ENCODE peak calls at places on chromosomes 4 and X, in nine cellular contexts. D, G, P, Y, X, L, A, H and F are unnamed samples.

GRCh38 chrX:101708180-101708579 is 48.5 kb upstream of the ARMCX2 start:
- DNase-seq in Y (no peak), L (no peak), D (no peak), X (no peak), G (no peak), A (no peak), H (no peak), P (no peak), F (no peak)

GRCh38 chrX:135435933-135436332 is 14.2 kb downstream of the SMIM10L2A start:
- DNase-seq in G (no peak), L (no peak), P (no peak), Y (no peak), X (no peak), D (no peak), A (no peak), H (no peak), F (no peak)

GRCh38 chr4:122762966-122763716 is 30.6 kb downstream of the BBS12 start:
- DNase-seq in L (no peak), G (no peak), H (no peak), X (no peak), P (no peak), Y (no peak), D (no peak), A (no peak), F (no peak)

GRCh38 chr4:104616401-104616820 is 121.7 kb upstream of the CXXC4 start:
- DNase-seq in Y (no peak), A (no peak), L (no peak), X (no peak), D (no peak), P (no peak), G (no peak), H (peak; percentile 3), F (peak; percentile 75)

GRCh38 chr4:165053645-165054044 is at the start of gene TRIM75:
- DNase-seq in D (no peak), L (no peak), G (no peak), H (no peak), P (no peak), Y (no peak), A (no peak), X (no peak), F (no peak)

GRCh38 chr4:67035501-67035900 is 509.8 kb downstream of the CENPC start:
- DNase-seq in L (no peak), Y (no peak), A (no peak), G (no peak), X (no peak), D (no peak), H (no peak), P (no peak), F (no peak)

GRCh38 chrX:14039344-14039743 is 9.7 kb upstream of the GEMIN8 start:
- DNase-seq in Y (no peak), A (no peak), P (peak; percentile 45), G (peak; percentile 47), H (peak; percentile 58), X (no peak), D (no peak), L (peak; percentile 30), F (no peak)

GRCh38 chr4:156764145-156764544 is 207.5 kb downstream of the PDGFC start:
- DNase-seq in P (no peak), L (no peak), D (no peak), H (no peak), Y (no peak), X (no peak), G (no peak), A (no peak), F (no peak)

GRCh38 chrX:49951524-49952193 is 29.3 kb downstream of the CLCN5 start:
- DNase-seq in P (no peak), Y (no peak), H (no peak), A (no peak), X (no peak), G (no peak), D (no peak), L (no peak), F (no peak)

GRCh38 chrX:150547511-150548115 is 20.8 kb upstream of the MTM1 start:
- DNase-seq in P (peak; percentile 50), A (peak; percentile 82), X (no peak), H (peak; percentile 64), D (peak; percentile 78), Y (peak; percentile 88), G (peak; percentile 53), L (peak; percentile 69), F (peak; percentile 93)

GRCh38 chr4:24795666-24796381 is 451 bp downstream of the SOD3 start:
- DNase-seq in H (no peak), P (no peak), X (no peak), D (no peak), A (no peak), L (no peak), G (peak; percentile 1), Y (no peak), F (no peak)

GRCh38 chr4:184655889-184656869 is 6.6 kb downstream of the PRIMPOL start:
- DNase-seq in L (no peak), X (no peak), A (no peak), H (no peak), G (no peak), P (no peak), D (no peak), Y (peak; percentile 70), F (no peak)

GRCh38 chrX:97366246-97366645 is 482.5 kb downstream of the RPA4 start:
- DNase-seq in G (no peak), D (no peak), A (no peak), P (no peak), Y (no peak), L (no peak), X (no peak), H (no peak), F (no peak)

GRCh38 chr4:185888676-185889075 is 76.7 kb upstream of the SORBS2 start:
- DNase-seq in X (no peak), H (no peak), L (no peak), A (no peak), G (no peak), D (no peak), Y (no peak), P (no peak), F (no peak)

GRCh38 chr4:86816463-86817107 is 32.6 kb downstream of the SLC10A6 start:
- DNase-seq in G (no peak), L (peak; percentile 39), A (peak; percentile 49), Y (no peak), P (no peak), X (no peak), D (no peak), H (no peak), F (no peak)

GRCh38 chrX:123504630-123505270 is 228.1 kb downstream of the THOC2 start:
- DNase-seq in L (no peak), Y (no peak), X (no peak), A (no peak), D (no peak), P (no peak), H (no peak), G (no peak), F (no peak)

GRCh38 chrX:123499787-123500186 is 233.1 kb downstream of the THOC2 start:
- DNase-seq in P (no peak), A (no peak), L (no peak), H (no peak), D (no peak), G (no peak), Y (no peak), X (no peak), F (no peak)

GRCh38 chrX:123504047-123504446 is 228.8 kb downstream of the THOC2 start:
- DNase-seq in A (no peak), D (no peak), L (no peak), P (no peak), H (no peak), G (no peak), Y (no peak), X (no peak), F (no peak)
- H3K4me1 ChIP-seq in A (no peaks in the 10 kb centered on the region), D (no peaks in the 10 kb centered on the region), L (no peaks in the 10 kb centered on the region), P (no peaks in the 10 kb centered on the region), H (no peaks in the 10 kb centered on the region), G (no peaks in the 10 kb centered on the region), Y (no peaks in the 10 kb centered on the region), X (no peaks in the 10 kb centered on the region), F (no peaks in the 10 kb centered on the region)

DNA sequence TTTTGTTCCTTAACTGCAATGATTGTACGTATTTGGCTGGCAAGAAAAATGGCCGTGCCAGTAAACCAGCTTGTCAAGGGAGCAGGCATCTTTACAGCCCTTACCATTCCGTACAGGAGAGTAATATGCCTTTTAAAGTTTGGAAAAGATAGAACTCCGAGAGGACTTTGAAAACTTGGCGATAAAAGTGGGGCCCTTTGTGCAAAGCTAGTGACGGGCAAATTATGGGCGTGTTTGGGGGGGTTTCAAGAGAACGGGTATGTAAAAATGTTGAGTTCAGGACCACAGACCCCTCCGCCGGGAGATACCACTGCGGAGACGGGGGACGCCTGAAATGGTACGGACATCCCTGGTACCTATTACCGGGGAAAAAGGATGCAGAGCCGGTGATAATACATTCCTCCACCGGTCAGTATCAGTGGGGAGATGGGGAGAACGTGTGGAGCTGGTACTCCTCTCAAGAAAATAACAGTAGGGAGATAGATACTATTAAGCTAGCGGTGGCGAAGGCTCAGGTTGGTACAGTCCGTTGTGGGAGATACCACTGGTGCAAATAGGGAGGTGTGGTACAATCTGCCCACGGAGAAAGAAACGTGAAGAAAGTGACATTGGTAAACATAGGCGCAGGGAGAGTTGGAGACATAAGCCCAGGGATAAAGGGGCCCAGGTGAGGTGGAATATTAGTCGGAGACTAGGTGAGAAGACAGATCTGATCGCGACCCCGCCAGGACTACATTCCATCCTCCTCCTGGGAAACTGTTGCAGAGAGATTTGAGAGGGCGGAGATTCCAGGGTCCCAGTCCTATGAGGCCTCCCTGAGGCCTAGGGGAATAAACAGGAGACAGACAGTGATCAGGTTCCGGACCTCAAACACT is 14.5 kb downstream of the SPACA5 start:
- DNase-seq in G (peak; percentile 81), D (peak; percentile 74), A (peak; percentile 83), X (no peak), H (peak; percentile 71), L (peak; percentile 73), P (peak; percentile 60), Y (peak; percentile 87), F (peak; percentile 84)
- H3K4me3 ChIP-seq in G (peak overlapping the region; percentile 63), D (peak overlapping the region; percentile 25), A (peak overlapping the region; percentile 41), X (peak overlapping the region; percentile 68), H (peak overlapping the region; percentile 41), L (peak overlapping the region; percentile 49), P (peak overlapping the region; percentile 86), Y (peak overlapping the region; percentile 37), F (peak overlapping the region; percentile 87)

GRCh38 chr4:140094701-140095420 is 59.1 kb downstream of the MAML3 start:
- DNase-seq in L (no peak), A (no peak), Y (peak; percentile 90), G (no peak), P (no peak), H (peak; percentile 86), D (peak; percentile 84), X (no peak), F (peak; percentile 87)
- H3K4me1 ChIP-seq in L (peaks cover 3% of the 10 kb centered on the region), A (peaks cover 20% of the 10 kb centered on the region), Y (peaks cover 13% of the 10 kb centered on the region), G (peaks cover 50% of the 10 kb centered on the region), P (no peaks in the 10 kb centered on the region), H (peaks cover 81% of the 10 kb centered on the region), D (peaks cover 50% of the 10 kb centered on the region), X (peaks cover 68% of the 10 kb centered on the region), F (peaks cover 15% of the 10 kb centered on the region)

GRCh38 chr4:1512738-1513660 is 106.8 kb upstream of the NKX1-1 start:
- DNase-seq in X (no peak), H (peak; percentile 43), D (no peak), P (no peak), A (no peak), Y (peak; percentile 43), L (no peak), G (peak; percentile 55), F (peak; percentile 73)
- H3K4me3 ChIP-seq in X (peak overlapping the region; percentile 9), H (no peak overlapping the region), D (peak overlapping the region; percentile 19), P (no peak overlapping the region), A (no peak overlapping the region), Y (no peak overlapping the region), L (peak overlapping the region; percentile 19), G (no peak overlapping the region), F (no peak overlapping the region)

GRCh38 chrX:44494357-44494756 is 48.3 kb downstream of the FUNDC1 start:
- DNase-seq in X (no peak), A (no peak), H (no peak), G (no peak), L (no peak), P (no peak), D (no peak), Y (no peak), F (no peak)
- H3K4me1 ChIP-seq in X (no peaks in the 10 kb centered on the region), A (no peaks in the 10 kb centered on the region), H (no peaks in the 10 kb centered on the region), G (no peaks in the 10 kb centered on the region), L (no peaks in the 10 kb centered on the region), P (no peaks in the 10 kb centered on the region), D (no peaks in the 10 kb centered on the region), Y (no peaks in the 10 kb centered on the region), F (no peaks in the 10 kb centered on the region)